ENCODE peak calls at places on chromosomes 12 and 14, in nine cellular contexts. S is HCT116, J is GM23338, Q is spleen, D is suprapubic skin, K is sigmoid colon, R is stomach, W is Panc1, U is prostate gland. L is an unnamed sample.

GRCh38 chr14:78424311-78424710 is 254.1 kb downstream of the NRXN3 start:
- DNase-seq in D (no peak), R (no peak), J (no peak), U (no peak), K (no peak), W (no peak), S (no peak), Q (no peak), L (no peak)

GRCh38 chr12:62472472-62472871 is 5.8 kb downstream of the MON2 start:
- DNase-seq in Q (no peak), D (no peak), W (no peak), K (no peak), J (peak), R (no peak), S (no peak), U (no peak), L (no peak)

GRCh38 chr12:58639323-58639934 is 280.9 kb downstream of the LRIG3 start:
- DNase-seq in W (no peak), S (no peak), J (no peak), Q (no peak), K (no peak), U (no peak), D (no peak), R (no peak), L (no peak)

GRCh38 chr12:10211101-10211974 is 1.3 kb upstream of the GABARAPL1 start:
- DNase-seq in S (no peak), R (no peak), K (peak), Q (no peak), W (no peak), U (no peak), J (peak), D (peak), L (no peak)

GRCh38 chr12:54051916-54052744 is 1.5 kb upstream of the HOXC4 start:
- DNase-seq in R (no peak), U (peak), W (no peak), S (no peak), K (no peak), Q (peak), D (no peak), J (no peak), L (no peak)

GRCh38 chr12:11823043-11823442 is 173.6 kb downstream of the ETV6 start:
- DNase-seq in R (no peak), S (no peak), Q (no peak), J (no peak), K (no peak), U (no peak), W (no peak), D (no peak), L (no peak)

GRCh38 chr12:131912526-131913274 is 16.4 kb upstream of the PUS1 start:
- DNase-seq in R (peak), Q (no peak), K (peak), U (peak), S (peak), D (no peak), W (no peak), J (no peak), L (peak)

GRCh38 chr14:101456246-101457159 is 104.8 kb upstream of the DIO3 start:
- DNase-seq in Q (peak), S (no peak), W (no peak), J (peak), K (no peak), R (no peak), U (no peak), D (no peak), L (no peak)

GRCh38 chr14:32457213-32457920 is 128.3 kb downstream of the AKAP6 start:
- DNase-seq in R (no peak), Q (no peak), K (peak), S (no peak), W (no peak), D (no peak), U (no peak), J (no peak), L (peak)

GRCh38 chr12:114919479-114919878 is 235.5 kb upstream of the TBX3 start:
- DNase-seq in U (no peak), K (no peak), W (no peak), R (no peak), S (no peak), Q (no peak), D (no peak), J (no peak), L (no peak)

GRCh38 chr12:14935031-14935430 is 3.3 kb downstream of the ERP27 start:
- DNase-seq in W (no peak), U (peak), R (no peak), K (no peak), Q (no peak), D (no peak), J (no peak), S (no peak), L (no peak)

GRCh38 chr12:6605425-6606330 is 1.5 kb downstream of the CHD4 start:
- DNase-seq in J (peak), S (no peak), D (peak), K (peak), Q (no peak), U (peak), W (no peak), R (no peak), L (no peak)

GRCh38 chr12:121626087-121626852 is at the start of gene ORAI1:
- DNase-seq in R (peak), D (peak), K (peak), J (peak), Q (peak), S (peak), W (no peak), U (peak), L (peak)

GRCh38 chr12:25583545-25583944 is 30.5 kb upstream of the LMNTD1 start:
- DNase-seq in J (peak), K (no peak), R (no peak), W (no peak), S (peak), U (no peak), D (no peak), Q (no peak), L (no peak)

GRCh38 chr14:51789631-51790030 is 70.8 kb upstream of the GNG2 start:
- DNase-seq in D (no peak), J (no peak), Q (no peak), S (peak), W (no peak), U (no peak), R (no peak), K (no peak), L (no peak)

GRCh38 chr14:85315891-85316290 is 214.1 kb upstream of the FLRT2 start:
- DNase-seq in D (no peak), S (no peak), W (no peak), J (no peak), U (no peak), K (no peak), R (no peak), Q (no peak), L (no peak)

GRCh38 chr14:104723651-104724406 is at the start of gene ADSS1:
- DNase-seq in K (no peak), S (no peak), W (peak), U (peak), J (peak), R (peak), D (no peak), Q (peak), L (peak)

GRCh38 chr12:95554532-95555071 is 3.3 kb upstream of the USP44 start:
- DNase-seq in Q (no peak), D (no peak), J (no peak), W (no peak), K (no peak), U (no peak), S (no peak), R (no peak), L (no peak)

GRCh38 chr14:32006267-32007110 is 70.6 kb upstream of the ARHGAP5 start:
- DNase-seq in R (no peak), U (no peak), W (no peak), J (no peak), K (no peak), S (no peak), D (no peak), Q (no peak), L (no peak)

GRCh38 chr12:21551811-21552469 is 25.8 kb downstream of the SPX start:
- DNase-seq in K (no peak), U (no peak), S (no peak), D (no peak), Q (no peak), W (no peak), J (no peak), R (no peak), L (no peak)

GRCh38 chr14:25197885-25198284 is 147.9 kb upstream of the STXBP6 start:
- DNase-seq in R (no peak), S (no peak), Q (no peak), U (no peak), J (no peak), D (no peak), K (no peak), W (no peak), L (no peak)

GRCh38 chr12:14836336-14837210 is 6.8 kb downstream of the ART4 start:
- DNase-seq in D (no peak), J (no peak), Q (no peak), K (no peak), W (peak), R (no peak), S (no peak), U (no peak), L (no peak)

GRCh38 chr12:54370218-54370730 is 6.0 kb upstream of the GPR84 start:
- DNase-seq in R (peak), S (no peak), D (peak), W (no peak), Q (peak), J (peak), U (peak), K (peak), L (peak)

GRCh38 chr14:53542692-53543091 is 389.6 kb upstream of the DDHD1 start:
- DNase-seq in Q (no peak), U (no peak), D (no peak), R (no peak), W (no peak), K (no peak), S (no peak), J (no peak), L (no peak)

GRCh38 chr12:64036414-64036813 is 185.7 kb downstream of the KICS2 start:
- DNase-seq in S (no peak), W (no peak), Q (no peak), D (no peak), J (no peak), U (no peak), R (no peak), K (no peak), L (no peak)
- TF ChIP-seq POLR2AphosphoS5 in S (no peak), W (no peak), Q (no peak), D (no peak), J (no peak), U (no peak), R (no peak), K (no peak), L (no peak)

DNA sequence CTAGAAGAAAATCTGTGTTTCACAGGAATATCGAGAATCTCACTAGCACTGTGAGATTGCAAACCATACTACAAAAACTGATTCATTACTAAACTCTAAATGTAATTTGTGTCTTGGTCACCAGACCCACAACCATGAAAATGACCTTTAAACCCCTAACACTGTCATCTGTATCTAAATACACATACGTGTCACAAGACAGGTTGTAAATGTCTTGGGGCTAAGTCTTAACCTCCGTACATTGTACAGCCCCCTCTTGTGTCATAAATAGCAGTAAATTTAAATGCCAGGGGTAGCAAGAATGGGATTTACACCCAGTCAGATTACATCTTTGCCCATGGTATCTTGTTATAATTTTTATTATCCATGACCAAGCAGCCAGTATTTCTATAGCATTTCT is 117.3 kb downstream of the GPR135 start:
- DNase-seq in J (no peak), Q (no peak), U (no peak), W (no peak), K (no peak), S (no peak), D (no peak), R (no peak), L (no peak)
- TF ChIP-seq POLR2AphosphoS5 in J (no peak), Q (no peak), U (no peak), W (no peak), K (peak), S (no peak), D (no peak), R (no peak), L (peak)

DNA sequence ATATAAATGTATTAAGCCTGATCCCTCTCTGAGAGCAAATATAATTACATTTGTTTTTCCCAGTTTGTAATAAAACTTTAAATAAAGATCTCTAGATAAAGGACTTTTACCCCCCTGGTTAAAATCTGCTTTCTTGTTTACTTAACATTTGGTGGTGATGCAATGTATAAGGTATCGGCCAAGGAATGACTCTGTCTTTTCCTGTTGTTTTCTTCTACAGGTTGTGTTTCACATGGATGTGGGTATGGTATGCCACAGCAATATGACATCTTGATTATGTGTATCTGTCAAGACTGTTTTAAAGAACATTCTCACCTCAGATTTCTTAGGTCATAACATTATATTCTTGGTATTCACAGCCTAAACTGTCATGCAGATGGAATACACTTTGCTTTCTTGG is 210.6 kb upstream of the NOVA1 start:
- DNase-seq in U (no peak), S (no peak), Q (no peak), W (no peak), K (no peak), R (no peak), D (no peak), J (no peak), L (no peak)
- TF ChIP-seq POLR2AphosphoS5 in U (no peak), S (no peak), Q (no peak), W (no peak), K (no peak), R (no peak), D (no peak), J (no peak), L (no peak)

GRCh38 chr12:112559784-112560183 is 141.0 kb downstream of the PTPN11 start:
- DNase-seq in R (no peak), W (no peak), U (no peak), J (no peak), Q (no peak), S (no peak), D (no peak), K (no peak), L (no peak)
- TF ChIP-seq POLR2AphosphoS5 in R (no peak), W (no peak), U (no peak), J (no peak), Q (no peak), S (no peak), D (no peak), K (no peak), L (no peak)

GRCh38 chr12:124713041-124713435 is 145.6 kb upstream of the NCOR2 start:
- DNase-seq in D (no peak), S (no peak), R (peak), U (no peak), J (no peak), W (no peak), K (peak), Q (peak), L (peak)
- TF ChIP-seq POLR2AphosphoS5 in D (no peak), S (no peak), R (peak), U (no peak), J (no peak), W (no peak), K (no peak), Q (no peak), L (no peak)

GRCh38 chr14:61545716-61546455 is 149.4 kb upstream of the HIF1A start:
- DNase-seq in U (no peak), J (no peak), Q (no peak), W (no peak), R (no peak), S (no peak), K (no peak), D (no peak), L (no peak)

GRCh38 chr14:61542848-61543790 is 152.2 kb upstream of the HIF1A start:
- DNase-seq in J (no peak), W (no peak), K (no peak), D (no peak), U (no peak), Q (no peak), S (no peak), R (no peak), L (no peak)

GRCh38 chr14:61544448-61545202 is 150.7 kb upstream of the HIF1A start:
- DNase-seq in R (no peak), J (no peak), D (no peak), Q (no peak), U (no peak), W (no peak), K (no peak), S (no peak), L (no peak)

GRCh38 chr14:61540931-61541330 is 154.4 kb upstream of the HIF1A start:
- DNase-seq in S (no peak), J (no peak), Q (no peak), R (no peak), W (no peak), K (no peak), D (no peak), U (no peak), L (no peak)

GRCh38 chr14:61543946-61544345 is 151.4 kb upstream of the HIF1A start:
- DNase-seq in R (no peak), S (no peak), Q (no peak), D (no peak), J (no peak), K (no peak), W (no peak), U (no peak), L (no peak)
- TF ChIP-seq POLR2AphosphoS5 in R (no peak), S (no peak), Q (no peak), D (no peak), J (no peak), K (no peak), W (no peak), U (no peak), L (no peak)

GRCh38 chr14:22556990-22557623 is 31.9 kb downstream of the DAD1 start:
- DNase-seq in Q (peak), R (peak), W (peak), K (peak), S (peak), J (peak), U (peak), D (peak), L (peak)
- TF ChIP-seq POLR2AphosphoS5 in Q (peak), R (peak), W (no peak), K (no peak), S (no peak), J (no peak), U (peak), D (no peak), L (no peak)

DNA sequence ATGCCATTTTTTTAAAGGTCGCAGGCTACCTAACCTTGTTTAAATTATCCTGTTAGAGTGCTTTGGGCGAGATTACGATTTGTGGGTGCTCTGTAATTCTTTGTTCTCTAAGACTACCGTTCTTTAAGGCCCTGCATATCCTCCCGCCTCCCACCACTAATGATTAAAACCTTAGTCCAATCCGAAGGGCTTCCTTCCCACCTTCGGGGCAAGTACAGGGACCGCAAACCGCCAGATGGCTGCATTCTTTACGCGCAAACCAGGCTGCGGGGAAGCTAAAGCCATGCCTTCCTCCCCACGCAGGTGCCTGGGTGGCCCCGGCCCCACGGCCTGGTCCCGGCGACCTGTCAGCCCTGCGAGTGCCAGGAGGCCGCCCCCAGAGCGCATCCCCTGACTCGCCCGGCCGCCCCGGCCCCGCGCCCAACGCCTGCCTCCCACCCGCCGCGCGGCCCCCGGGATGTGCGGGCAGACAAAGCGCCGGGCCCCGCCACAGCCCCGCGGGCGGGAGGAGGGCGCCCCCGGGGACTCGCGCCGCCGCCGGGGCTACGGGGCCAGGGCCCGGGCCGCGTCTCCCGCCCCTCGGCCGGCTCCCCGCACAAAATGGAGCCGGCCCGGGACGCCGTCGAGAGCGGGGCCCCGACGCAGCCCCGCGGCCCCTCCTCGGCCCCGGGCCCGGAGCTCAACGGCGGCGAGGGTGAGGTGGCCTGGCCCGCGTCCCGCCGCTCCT is 672 bp downstream of the NFYB start:
- DNase-seq in J (peak), Q (peak), U (peak), W (no peak), S (no peak), R (peak), D (peak), K (peak), L (peak)
- TF ChIP-seq POLR2AphosphoS5 in J (no peak), Q (peak), U (no peak), W (no peak), S (peak), R (no peak), D (no peak), K (peak), L (peak)

DNA sequence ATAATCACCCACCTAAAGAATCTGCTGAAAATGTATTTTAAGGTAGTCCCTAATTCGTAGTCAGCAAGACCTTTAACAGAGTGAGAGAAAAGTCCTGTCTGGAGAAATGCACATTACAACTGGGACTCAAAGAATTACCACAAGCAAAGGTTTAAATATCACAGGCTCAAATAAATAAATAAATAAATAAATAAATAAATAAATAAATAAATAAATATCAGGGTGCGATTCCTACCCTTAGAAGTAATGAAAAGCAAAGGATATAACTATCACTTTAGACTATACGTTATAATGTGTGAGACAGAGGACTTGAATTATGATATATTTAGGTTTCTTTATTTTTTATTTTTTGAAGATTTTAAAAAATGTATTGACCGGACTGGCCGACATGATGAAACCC is 522.5 kb upstream of the ATXN7L3B start:
- DNase-seq in Q (no peak), U (no peak), J (no peak), S (no peak), R (no peak), K (no peak), W (no peak), D (no peak), L (no peak)
- TF ChIP-seq POLR2AphosphoS5 in Q (no peak), U (no peak), J (no peak), S (no peak), R (no peak), K (no peak), W (no peak), D (no peak), L (no peak)